ENCODE peak calls at places on chromosome 7, in six cellular contexts. One of them, this sample, is unnamed.

GRCh38 chr7:44282601-44283171 is 42.7 kb downstream of the CAMK2B start:
- DNase-seq in activated CD8-positive, alpha-beta memory T cell treated with anti-CD3 and anti-CD28 coated beads for 24 hours: peak
- DNase-seq in sigmoid colon: peak
- DNase-seq in stimulated activated CD4-positive, alpha-beta T cell treated with anti-CD3 and anti-CD28 coated beads, Interleukin-2, amount 100 ng/mL, for 4 hours: no peak
- DNase-seq in NCI-H2171 treated with DMSO at 0.1 percent for 48 hours: peak
- DNase-seq in amygdala: no peak
- DNase-seq in this sample: no peak

GRCh38 chr7:133344275-133344674 is 91.4 kb downstream of the EXOC4 start:
- DNase-seq in activated CD8-positive, alpha-beta memory T cell treated with anti-CD3 and anti-CD28 coated beads for 24 hours: no peak
- DNase-seq in sigmoid colon: no peak
- DNase-seq in stimulated activated CD4-positive, alpha-beta T cell treated with anti-CD3 and anti-CD28 coated beads, Interleukin-2, amount 100 ng/mL, for 4 hours: no peak
- DNase-seq in NCI-H2171 treated with DMSO at 0.1 percent for 48 hours: no peak
- DNase-seq in amygdala: no peak
- DNase-seq in this sample: no peak

GRCh38 chr7:6608081-6608480 is 7.3 kb upstream of the ZNF853 start:
- DNase-seq in activated CD8-positive, alpha-beta memory T cell treated with anti-CD3 and anti-CD28 coated beads for 24 hours: no peak
- DNase-seq in sigmoid colon: no peak
- DNase-seq in stimulated activated CD4-positive, alpha-beta T cell treated with anti-CD3 and anti-CD28 coated beads, Interleukin-2, amount 100 ng/mL, for 4 hours: no peak
- DNase-seq in NCI-H2171 treated with DMSO at 0.1 percent for 48 hours: no peak
- DNase-seq in amygdala: no peak
- DNase-seq in this sample: no peak

GRCh38 chr7:48052748-48053147 is 17.4 kb downstream of the C7orf57 start:
- DNase-seq in activated CD8-positive, alpha-beta memory T cell treated with anti-CD3 and anti-CD28 coated beads for 24 hours: no peak
- DNase-seq in sigmoid colon: no peak
- DNase-seq in stimulated activated CD4-positive, alpha-beta T cell treated with anti-CD3 and anti-CD28 coated beads, Interleukin-2, amount 100 ng/mL, for 4 hours: no peak
- DNase-seq in NCI-H2171 treated with DMSO at 0.1 percent for 48 hours: no peak
- DNase-seq in amygdala: no peak
- DNase-seq in this sample: no peak

GRCh38 chr7:101216860-101217387 is 457 bp downstream of the PLOD3 start:
- DNase-seq in activated CD8-positive, alpha-beta memory T cell treated with anti-CD3 and anti-CD28 coated beads for 24 hours: no peak
- DNase-seq in sigmoid colon: no peak
- DNase-seq in stimulated activated CD4-positive, alpha-beta T cell treated with anti-CD3 and anti-CD28 coated beads, Interleukin-2, amount 100 ng/mL, for 4 hours: no peak
- DNase-seq in NCI-H2171 treated with DMSO at 0.1 percent for 48 hours: no peak
- DNase-seq in amygdala: no peak
- DNase-seq in this sample: no peak

GRCh38 chr7:128076831-128077271 is 45.6 kb upstream of the LRRC4 start:
- DNase-seq in activated CD8-positive, alpha-beta memory T cell treated with anti-CD3 and anti-CD28 coated beads for 24 hours: no peak
- DNase-seq in sigmoid colon: peak
- DNase-seq in stimulated activated CD4-positive, alpha-beta T cell treated with anti-CD3 and anti-CD28 coated beads, Interleukin-2, amount 100 ng/mL, for 4 hours: no peak
- DNase-seq in NCI-H2171 treated with DMSO at 0.1 percent for 48 hours: no peak
- DNase-seq in amygdala: no peak
- DNase-seq in this sample: peak

GRCh38 chr7:36840930-36841329 is 116.6 kb upstream of the AOAH start:
- DNase-seq in activated CD8-positive, alpha-beta memory T cell treated with anti-CD3 and anti-CD28 coated beads for 24 hours: no peak
- DNase-seq in sigmoid colon: no peak
- DNase-seq in stimulated activated CD4-positive, alpha-beta T cell treated with anti-CD3 and anti-CD28 coated beads, Interleukin-2, amount 100 ng/mL, for 4 hours: no peak
- DNase-seq in NCI-H2171 treated with DMSO at 0.1 percent for 48 hours: no peak
- DNase-seq in amygdala: no peak
- DNase-seq in this sample: no peak

GRCh38 chr7:50069613-50070012 is 23.4 kb downstream of the ZPBP start:
- DNase-seq in activated CD8-positive, alpha-beta memory T cell treated with anti-CD3 and anti-CD28 coated beads for 24 hours: no peak
- DNase-seq in sigmoid colon: peak
- DNase-seq in stimulated activated CD4-positive, alpha-beta T cell treated with anti-CD3 and anti-CD28 coated beads, Interleukin-2, amount 100 ng/mL, for 4 hours: no peak
- DNase-seq in NCI-H2171 treated with DMSO at 0.1 percent for 48 hours: no peak
- DNase-seq in amygdala: no peak
- DNase-seq in this sample: peak

GRCh38 chr7:2211926-2212325 is 20.8 kb downstream of the MAD1L1 start:
- DNase-seq in activated CD8-positive, alpha-beta memory T cell treated with anti-CD3 and anti-CD28 coated beads for 24 hours: no peak
- DNase-seq in sigmoid colon: no peak
- DNase-seq in stimulated activated CD4-positive, alpha-beta T cell treated with anti-CD3 and anti-CD28 coated beads, Interleukin-2, amount 100 ng/mL, for 4 hours: no peak
- DNase-seq in NCI-H2171 treated with DMSO at 0.1 percent for 48 hours: no peak
- DNase-seq in amygdala: no peak
- DNase-seq in this sample: no peak

GRCh38 chr7:158368449-158368848 is 219.2 kb downstream of the PTPRN2 start:
- DNase-seq in activated CD8-positive, alpha-beta memory T cell treated with anti-CD3 and anti-CD28 coated beads for 24 hours: no peak
- DNase-seq in sigmoid colon: peak
- DNase-seq in stimulated activated CD4-positive, alpha-beta T cell treated with anti-CD3 and anti-CD28 coated beads, Interleukin-2, amount 100 ng/mL, for 4 hours: no peak
- DNase-seq in NCI-H2171 treated with DMSO at 0.1 percent for 48 hours: no peak
- DNase-seq in amygdala: no peak
- DNase-seq in this sample: no peak

GRCh38 chr7:142855756-142856564 is 1.1 kb downstream of the EPHB6 start:
- DNase-seq in activated CD8-positive, alpha-beta memory T cell treated with anti-CD3 and anti-CD28 coated beads for 24 hours: no peak
- DNase-seq in sigmoid colon: peak
- DNase-seq in stimulated activated CD4-positive, alpha-beta T cell treated with anti-CD3 and anti-CD28 coated beads, Interleukin-2, amount 100 ng/mL, for 4 hours: no peak
- DNase-seq in NCI-H2171 treated with DMSO at 0.1 percent for 48 hours: no peak
- DNase-seq in amygdala: no peak
- DNase-seq in this sample: peak

GRCh38 chr7:30920021-30920583 is 8.4 kb downstream of the AQP1 start:
- DNase-seq in activated CD8-positive, alpha-beta memory T cell treated with anti-CD3 and anti-CD28 coated beads for 24 hours: no peak
- DNase-seq in sigmoid colon: peak
- DNase-seq in stimulated activated CD4-positive, alpha-beta T cell treated with anti-CD3 and anti-CD28 coated beads, Interleukin-2, amount 100 ng/mL, for 4 hours: no peak
- DNase-seq in NCI-H2171 treated with DMSO at 0.1 percent for 48 hours: peak
- DNase-seq in amygdala: no peak
- DNase-seq in this sample: peak

GRCh38 chr7:112176693-112177415 is 29.3 kb downstream of the DOCK4 start:
- DNase-seq in activated CD8-positive, alpha-beta memory T cell treated with anti-CD3 and anti-CD28 coated beads for 24 hours: no peak
- DNase-seq in sigmoid colon: no peak
- DNase-seq in stimulated activated CD4-positive, alpha-beta T cell treated with anti-CD3 and anti-CD28 coated beads, Interleukin-2, amount 100 ng/mL, for 4 hours: no peak
- DNase-seq in NCI-H2171 treated with DMSO at 0.1 percent for 48 hours: peak
- DNase-seq in amygdala: no peak
- DNase-seq in this sample: no peak

GRCh38 chr7:37011151-37011890 is 287.0 kb upstream of the AOAH start:
- DNase-seq in activated CD8-positive, alpha-beta memory T cell treated with anti-CD3 and anti-CD28 coated beads for 24 hours: no peak
- DNase-seq in sigmoid colon: no peak
- DNase-seq in stimulated activated CD4-positive, alpha-beta T cell treated with anti-CD3 and anti-CD28 coated beads, Interleukin-2, amount 100 ng/mL, for 4 hours: no peak
- DNase-seq in NCI-H2171 treated with DMSO at 0.1 percent for 48 hours: no peak
- DNase-seq in amygdala: no peak
- DNase-seq in this sample: no peak

GRCh38 chr7:142568430-142569097 is 180.7 kb upstream of the PRSS1 start:
- DNase-seq in activated CD8-positive, alpha-beta memory T cell treated with anti-CD3 and anti-CD28 coated beads for 24 hours: no peak
- DNase-seq in sigmoid colon: no peak
- DNase-seq in stimulated activated CD4-positive, alpha-beta T cell treated with anti-CD3 and anti-CD28 coated beads, Interleukin-2, amount 100 ng/mL, for 4 hours: no peak
- DNase-seq in NCI-H2171 treated with DMSO at 0.1 percent for 48 hours: no peak
- DNase-seq in amygdala: no peak
- DNase-seq in this sample: no peak

GRCh38 chr7:121023683-121024507 is 35.4 kb downstream of the CPED1 start:
- DNase-seq in activated CD8-positive, alpha-beta memory T cell treated with anti-CD3 and anti-CD28 coated beads for 24 hours: no peak
- DNase-seq in sigmoid colon: no peak
- DNase-seq in stimulated activated CD4-positive, alpha-beta T cell treated with anti-CD3 and anti-CD28 coated beads, Interleukin-2, amount 100 ng/mL, for 4 hours: no peak
- DNase-seq in NCI-H2171 treated with DMSO at 0.1 percent for 48 hours: no peak
- DNase-seq in amygdala: no peak
- DNase-seq in this sample: no peak

GRCh38 chr7:105877736-105878135 is 1.3 kb upstream of the ATXN7L1 start:
- DNase-seq in activated CD8-positive, alpha-beta memory T cell treated with anti-CD3 and anti-CD28 coated beads for 24 hours: no peak
- DNase-seq in sigmoid colon: no peak
- DNase-seq in stimulated activated CD4-positive, alpha-beta T cell treated with anti-CD3 and anti-CD28 coated beads, Interleukin-2, amount 100 ng/mL, for 4 hours: no peak
- DNase-seq in NCI-H2171 treated with DMSO at 0.1 percent for 48 hours: peak
- DNase-seq in amygdala: no peak
- DNase-seq in this sample: no peak

GRCh38 chr7:100826546-100827329 is 585 bp downstream of the EPHB4 start:
- DNase-seq in activated CD8-positive, alpha-beta memory T cell treated with anti-CD3 and anti-CD28 coated beads for 24 hours: no peak
- DNase-seq in sigmoid colon: no peak
- DNase-seq in stimulated activated CD4-positive, alpha-beta T cell treated with anti-CD3 and anti-CD28 coated beads, Interleukin-2, amount 100 ng/mL, for 4 hours: no peak
- DNase-seq in NCI-H2171 treated with DMSO at 0.1 percent for 48 hours: no peak
- DNase-seq in amygdala: no peak
- DNase-seq in this sample: no peak

GRCh38 chr7:836429-836828 is 4.2 kb downstream of the SUN1 start:
- DNase-seq in activated CD8-positive, alpha-beta memory T cell treated with anti-CD3 and anti-CD28 coated beads for 24 hours: no peak
- DNase-seq in sigmoid colon: peak
- DNase-seq in stimulated activated CD4-positive, alpha-beta T cell treated with anti-CD3 and anti-CD28 coated beads, Interleukin-2, amount 100 ng/mL, for 4 hours: no peak
- DNase-seq in NCI-H2171 treated with DMSO at 0.1 percent for 48 hours: no peak
- DNase-seq in amygdala: no peak
- DNase-seq in this sample: peak

GRCh38 chr7:6558837-6559236 is 7.6 kb upstream of the GRID2IP start:
- DNase-seq in activated CD8-positive, alpha-beta memory T cell treated with anti-CD3 and anti-CD28 coated beads for 24 hours: no peak
- DNase-seq in sigmoid colon: no peak
- DNase-seq in stimulated activated CD4-positive, alpha-beta T cell treated with anti-CD3 and anti-CD28 coated beads, Interleukin-2, amount 100 ng/mL, for 4 hours: no peak
- DNase-seq in NCI-H2171 treated with DMSO at 0.1 percent for 48 hours: peak
- DNase-seq in amygdala: no peak
- DNase-seq in this sample: no peak

GRCh38 chr7:7565746-7566650 is 686 bp upstream of the MIOS start:
- DNase-seq in activated CD8-positive, alpha-beta memory T cell treated with anti-CD3 and anti-CD28 coated beads for 24 hours: peak
- DNase-seq in sigmoid colon: no peak
- DNase-seq in stimulated activated CD4-positive, alpha-beta T cell treated with anti-CD3 and anti-CD28 coated beads, Interleukin-2, amount 100 ng/mL, for 4 hours: no peak
- DNase-seq in NCI-H2171 treated with DMSO at 0.1 percent for 48 hours: no peak
- DNase-seq in amygdala: no peak
- DNase-seq in this sample: peak

GRCh38 chr7:71868797-71869196 is 543.3 kb downstream of the CALN1 start:
- DNase-seq in activated CD8-positive, alpha-beta memory T cell treated with anti-CD3 and anti-CD28 coated beads for 24 hours: no peak
- DNase-seq in sigmoid colon: no peak
- DNase-seq in stimulated activated CD4-positive, alpha-beta T cell treated with anti-CD3 and anti-CD28 coated beads, Interleukin-2, amount 100 ng/mL, for 4 hours: no peak
- DNase-seq in NCI-H2171 treated with DMSO at 0.1 percent for 48 hours: no peak
- DNase-seq in amygdala: no peak
- DNase-seq in this sample: no peak

GRCh38 chr7:83793558-83793957 is 144.6 kb upstream of the SEMA3E start:
- DNase-seq in activated CD8-positive, alpha-beta memory T cell treated with anti-CD3 and anti-CD28 coated beads for 24 hours: no peak
- DNase-seq in sigmoid colon: no peak
- DNase-seq in stimulated activated CD4-positive, alpha-beta T cell treated with anti-CD3 and anti-CD28 coated beads, Interleukin-2, amount 100 ng/mL, for 4 hours: no peak
- DNase-seq in NCI-H2171 treated with DMSO at 0.1 percent for 48 hours: no peak
- DNase-seq in amygdala: no peak
- DNase-seq in this sample: no peak

GRCh38 chr7:26673858-26674257 is 190.5 kb downstream of the SKAP2 start:
- DNase-seq in activated CD8-positive, alpha-beta memory T cell treated with anti-CD3 and anti-CD28 coated beads for 24 hours: no peak
- DNase-seq in sigmoid colon: no peak
- DNase-seq in stimulated activated CD4-positive, alpha-beta T cell treated with anti-CD3 and anti-CD28 coated beads, Interleukin-2, amount 100 ng/mL, for 4 hours: no peak
- DNase-seq in NCI-H2171 treated with DMSO at 0.1 percent for 48 hours: no peak
- DNase-seq in amygdala: no peak
- DNase-seq in this sample: no peak

GRCh38 chr7:117119192-117119924 is 166.1 kb downstream of the ST7 start:
- DNase-seq in activated CD8-positive, alpha-beta memory T cell treated with anti-CD3 and anti-CD28 coated beads for 24 hours: peak
- DNase-seq in sigmoid colon: peak
- DNase-seq in stimulated activated CD4-positive, alpha-beta T cell treated with anti-CD3 and anti-CD28 coated beads, Interleukin-2, amount 100 ng/mL, for 4 hours: peak
- DNase-seq in NCI-H2171 treated with DMSO at 0.1 percent for 48 hours: peak
- DNase-seq in amygdala: peak
- DNase-seq in this sample: peak

GRCh38 chr7:48154792-48155413 is 16.4 kb upstream of the ABCA13 start:
- DNase-seq in activated CD8-positive, alpha-beta memory T cell treated with anti-CD3 and anti-CD28 coated beads for 24 hours: no peak
- DNase-seq in sigmoid colon: no peak
- DNase-seq in stimulated activated CD4-positive, alpha-beta T cell treated with anti-CD3 and anti-CD28 coated beads, Interleukin-2, amount 100 ng/mL, for 4 hours: peak
- DNase-seq in NCI-H2171 treated with DMSO at 0.1 percent for 48 hours: peak
- DNase-seq in amygdala: no peak
- DNase-seq in this sample: no peak

GRCh38 chr7:117097860-117098259 is 144.6 kb downstream of the ST7 start:
- DNase-seq in activated CD8-positive, alpha-beta memory T cell treated with anti-CD3 and anti-CD28 coated beads for 24 hours: no peak
- DNase-seq in sigmoid colon: no peak
- DNase-seq in stimulated activated CD4-positive, alpha-beta T cell treated with anti-CD3 and anti-CD28 coated beads, Interleukin-2, amount 100 ng/mL, for 4 hours: no peak
- DNase-seq in NCI-H2171 treated with DMSO at 0.1 percent for 48 hours: no peak
- DNase-seq in amygdala: no peak
- DNase-seq in this sample: no peak

GRCh38 chr7:118114175-118114574 is 69.8 kb upstream of the LSM8 start:
- DNase-seq in activated CD8-positive, alpha-beta memory T cell treated with anti-CD3 and anti-CD28 coated beads for 24 hours: no peak
- DNase-seq in sigmoid colon: no peak
- DNase-seq in stimulated activated CD4-positive, alpha-beta T cell treated with anti-CD3 and anti-CD28 coated beads, Interleukin-2, amount 100 ng/mL, for 4 hours: no peak
- DNase-seq in NCI-H2171 treated with DMSO at 0.1 percent for 48 hours: no peak
- DNase-seq in amygdala: no peak
- DNase-seq in this sample: no peak

GRCh38 chr7:122430710-122431109 is 126.2 kb upstream of the FEZF1 start:
- DNase-seq in activated CD8-positive, alpha-beta memory T cell treated with anti-CD3 and anti-CD28 coated beads for 24 hours: no peak
- DNase-seq in sigmoid colon: no peak
- DNase-seq in stimulated activated CD4-positive, alpha-beta T cell treated with anti-CD3 and anti-CD28 coated beads, Interleukin-2, amount 100 ng/mL, for 4 hours: no peak
- DNase-seq in NCI-H2171 treated with DMSO at 0.1 percent for 48 hours: no peak
- DNase-seq in amygdala: no peak
- DNase-seq in this sample: no peak

GRCh38 chr7:113197274-113197673 is 78.9 kb upstream of the SMIM30 start:
- DNase-seq in activated CD8-positive, alpha-beta memory T cell treated with anti-CD3 and anti-CD28 coated beads for 24 hours: no peak
- DNase-seq in sigmoid colon: no peak
- DNase-seq in stimulated activated CD4-positive, alpha-beta T cell treated with anti-CD3 and anti-CD28 coated beads, Interleukin-2, amount 100 ng/mL, for 4 hours: no peak
- DNase-seq in NCI-H2171 treated with DMSO at 0.1 percent for 48 hours: no peak
- DNase-seq in amygdala: no peak
- DNase-seq in this sample: no peak

GRCh38 chr7:42603496-42603895 is 308.4 kb downstream of the C7orf25 start:
- DNase-seq in activated CD8-positive, alpha-beta memory T cell treated with anti-CD3 and anti-CD28 coated beads for 24 hours: no peak
- DNase-seq in sigmoid colon: no peak
- DNase-seq in stimulated activated CD4-positive, alpha-beta T cell treated with anti-CD3 and anti-CD28 coated beads, Interleukin-2, amount 100 ng/mL, for 4 hours: no peak
- DNase-seq in NCI-H2171 treated with DMSO at 0.1 percent for 48 hours: no peak
- DNase-seq in amygdala: no peak
- DNase-seq in this sample: no peak

GRCh38 chr7:5477723-5478531 is 54.3 kb upstream of the TNRC18 start:
- DNase-seq in activated CD8-positive, alpha-beta memory T cell treated with anti-CD3 and anti-CD28 coated beads for 24 hours: no peak
- DNase-seq in sigmoid colon: no peak
- DNase-seq in stimulated activated CD4-positive, alpha-beta T cell treated with anti-CD3 and anti-CD28 coated beads, Interleukin-2, amount 100 ng/mL, for 4 hours: no peak
- DNase-seq in NCI-H2171 treated with DMSO at 0.1 percent for 48 hours: peak
- DNase-seq in amygdala: no peak
- DNase-seq in this sample: peak

GRCh38 chr7:111006691-111007090 is 84.2 kb upstream of the LRRN3 start:
- DNase-seq in activated CD8-positive, alpha-beta memory T cell treated with anti-CD3 and anti-CD28 coated beads for 24 hours: no peak
- DNase-seq in sigmoid colon: no peak
- DNase-seq in stimulated activated CD4-positive, alpha-beta T cell treated with anti-CD3 and anti-CD28 coated beads, Interleukin-2, amount 100 ng/mL, for 4 hours: no peak
- DNase-seq in NCI-H2171 treated with DMSO at 0.1 percent for 48 hours: no peak
- DNase-seq in amygdala: no peak
- DNase-seq in this sample: no peak

GRCh38 chr7:98687331-98687863 is 70.3 kb downstream of the NPTX2 start:
- DNase-seq in activated CD8-positive, alpha-beta memory T cell treated with anti-CD3 and anti-CD28 coated beads for 24 hours: no peak
- DNase-seq in sigmoid colon: no peak
- DNase-seq in stimulated activated CD4-positive, alpha-beta T cell treated with anti-CD3 and anti-CD28 coated beads, Interleukin-2, amount 100 ng/mL, for 4 hours: no peak
- DNase-seq in NCI-H2171 treated with DMSO at 0.1 percent for 48 hours: peak
- DNase-seq in amygdala: no peak
- DNase-seq in this sample: no peak

GRCh38 chr7:102094311-102094710 is 192.4 kb upstream of the SH2B2 start:
- DNase-seq in activated CD8-positive, alpha-beta memory T cell treated with anti-CD3 and anti-CD28 coated beads for 24 hours: no peak
- DNase-seq in sigmoid colon: no peak
- DNase-seq in stimulated activated CD4-positive, alpha-beta T cell treated with anti-CD3 and anti-CD28 coated beads, Interleukin-2, amount 100 ng/mL, for 4 hours: no peak
- DNase-seq in NCI-H2171 treated with DMSO at 0.1 percent for 48 hours: no peak
- DNase-seq in amygdala: no peak
- DNase-seq in this sample: no peak

GRCh38 chr7:11706666-11707605 is 125.1 kb downstream of the THSD7A start:
- DNase-seq in activated CD8-positive, alpha-beta memory T cell treated with anti-CD3 and anti-CD28 coated beads for 24 hours: no peak
- DNase-seq in sigmoid colon: no peak
- DNase-seq in stimulated activated CD4-positive, alpha-beta T cell treated with anti-CD3 and anti-CD28 coated beads, Interleukin-2, amount 100 ng/mL, for 4 hours: no peak
- DNase-seq in NCI-H2171 treated with DMSO at 0.1 percent for 48 hours: no peak
- DNase-seq in amygdala: no peak
- DNase-seq in this sample: no peak

GRCh38 chr7:136076954-136077353 is 99.8 kb upstream of the MTPN start:
- DNase-seq in activated CD8-positive, alpha-beta memory T cell treated with anti-CD3 and anti-CD28 coated beads for 24 hours: no peak
- DNase-seq in sigmoid colon: no peak
- DNase-seq in stimulated activated CD4-positive, alpha-beta T cell treated with anti-CD3 and anti-CD28 coated beads, Interleukin-2, amount 100 ng/mL, for 4 hours: no peak
- DNase-seq in NCI-H2171 treated with DMSO at 0.1 percent for 48 hours: no peak
- DNase-seq in amygdala: no peak
- DNase-seq in this sample: no peak

GRCh38 chr7:68176974-68177373 is 1180.3 kb downstream of the TYW1 start:
- DNase-seq in activated CD8-positive, alpha-beta memory T cell treated with anti-CD3 and anti-CD28 coated beads for 24 hours: no peak
- DNase-seq in sigmoid colon: no peak
- DNase-seq in stimulated activated CD4-positive, alpha-beta T cell treated with anti-CD3 and anti-CD28 coated beads, Interleukin-2, amount 100 ng/mL, for 4 hours: no peak
- DNase-seq in NCI-H2171 treated with DMSO at 0.1 percent for 48 hours: peak
- DNase-seq in amygdala: peak
- DNase-seq in this sample: peak

GRCh38 chr7:69817096-69817495 is 218.8 kb downstream of the AUTS2 start:
- DNase-seq in activated CD8-positive, alpha-beta memory T cell treated with anti-CD3 and anti-CD28 coated beads for 24 hours: no peak
- DNase-seq in sigmoid colon: no peak
- DNase-seq in stimulated activated CD4-positive, alpha-beta T cell treated with anti-CD3 and anti-CD28 coated beads, Interleukin-2, amount 100 ng/mL, for 4 hours: no peak
- DNase-seq in NCI-H2171 treated with DMSO at 0.1 percent for 48 hours: no peak
- DNase-seq in amygdala: no peak
- DNase-seq in this sample: no peak

GRCh38 chr7:141014091-141014490 is 661 bp downstream of the MRPS33 start:
- DNase-seq in activated CD8-positive, alpha-beta memory T cell treated with anti-CD3 and anti-CD28 coated beads for 24 hours: no peak
- DNase-seq in sigmoid colon: no peak
- DNase-seq in stimulated activated CD4-positive, alpha-beta T cell treated with anti-CD3 and anti-CD28 coated beads, Interleukin-2, amount 100 ng/mL, for 4 hours: no peak
- DNase-seq in NCI-H2171 treated with DMSO at 0.1 percent for 48 hours: no peak
- DNase-seq in amygdala: no peak
- DNase-seq in this sample: no peak

This sample was measured in thyroid gland.